ENCODE peak calls at places on chromosome 12, in five cellular contexts. H is cardiac fibroblast, W is GM20000, F is AG10803, P is RWPE1. C is an unnamed sample.
A peak's percentile ranks its signal among the peaks of the same experiment; 100 is the strongest.

GRCh38 chr12:29783773-29784666 is at the start of gene TMTC1:
- DNase-seq in H (peak; percentile 82), W (peak; percentile 52), F (peak; percentile 20), P (peak; percentile 9), C (no peak)

GRCh38 chr12:64446295-64446694 is 5.6 kb upstream of the TBK1 start:
- DNase-seq in H (no peak), W (no peak), F (no peak), P (no peak), C (no peak)

GRCh38 chr12:90029317-90029716 is 320.7 kb upstream of the ATP2B1 start:
- DNase-seq in H (no peak), W (no peak), F (no peak), P (no peak), C (no peak)

GRCh38 chr12:109464642-109465351 is 12.3 kb downstream of the KCTD10 start:
- DNase-seq in H (peak; percentile 78), W (no peak), F (peak; percentile 69), P (no peak), C (no peak)

GRCh38 chr12:118061011-118061875 is at the start of gene WSB2:
- DNase-seq in H (peak; percentile 79), W (peak; percentile 84), F (peak; percentile 51), P (peak; percentile 48), C (no peak)

GRCh38 chr12:57733928-57734327 is 4.6 kb downstream of the AGAP2 start:
- DNase-seq in H (no peak), W (no peak), F (no peak), P (no peak), C (no peak)

GRCh38 chr12:29283969-29284368 is 97.0 kb downstream of the ERGIC2 start:
- DNase-seq in H (peak; percentile 11), W (no peak), F (no peak), P (no peak), C (no peak)

GRCh38 chr12:119375619-119376018 is 41.1 kb downstream of the CCDC60 start:
- DNase-seq in H (no peak), W (no peak), F (no peak), P (no peak), C (no peak)

GRCh38 chr12:127723236-127723635 is 543.7 kb upstream of the TMEM132C start:
- DNase-seq in H (no peak), W (no peak), F (no peak), P (no peak), C (no peak)

GRCh38 chr12:7130791-7131501 is 775 bp downstream of the CLSTN3 start:
- DNase-seq in H (peak; percentile 46), W (peak; percentile 58), F (peak; percentile 31), P (no peak), C (peak; percentile 31)

GRCh38 chr12:111785651-111786050 is 18.9 kb downstream of the ALDH2 start:
- DNase-seq in H (peak; percentile 50), W (no peak), F (peak; percentile 26), P (no peak), C (no peak)

GRCh38 chr12:21912318-21912717 is 28.9 kb downstream of the ABCC9 start:
- DNase-seq in H (no peak), W (no peak), F (no peak), P (peak; percentile 4), C (no peak)

GRCh38 chr12:34218193-34219045 is 196.1 kb downstream of the ALG10 start:
- DNase-seq in H (peak; percentile 52), W (peak; percentile 76), F (peak; percentile 40), P (peak; percentile 52), C (peak; percentile 51)

GRCh38 chr12:48978741-48979601 is 849 bp downstream of the WNT1 start:
- DNase-seq in H (no peak), W (peak; percentile 53), F (no peak), P (no peak), C (no peak)

GRCh38 chr12:124464062-124464461 is 103.3 kb downstream of the NCOR2 start:
- DNase-seq in H (peak; percentile 37), W (no peak), F (no peak), P (no peak), C (no peak)

GRCh38 chr12:56299308-56299852 is 750 bp downstream of the CS start:
- DNase-seq in H (peak; percentile 33), W (no peak), F (no peak), P (no peak), C (peak; percentile 10)

GRCh38 chr12:104177663-104178501 is 37.7 kb upstream of the TXNRD1 start:
- DNase-seq in H (peak; percentile 100), W (no peak), F (peak; percentile 99), P (peak; percentile 64), C (peak; percentile 95)

GRCh38 chr12:46177842-46178608 is 90.8 kb downstream of the SLC38A1 start:
- DNase-seq in H (no peak), W (peak; percentile 13), F (no peak), P (no peak), C (no peak)

GRCh38 chr12:46209165-46209564 is 59.7 kb downstream of the SLC38A1 start:
- DNase-seq in H (peak; percentile 32), W (no peak), F (peak; percentile 40), P (no peak), C (peak; percentile 50)

GRCh38 chr12:132360906-132361777 is 31.8 kb upstream of the GALNT9 start:
- DNase-seq in H (no peak), W (no peak), F (no peak), P (no peak), C (no peak)

GRCh38 chr12:4997939-4998338 is 45.7 kb upstream of the KCNA5 start:
- DNase-seq in H (peak; percentile 58), W (no peak), F (peak; percentile 92), P (peak; percentile 39), C (peak; percentile 96)

GRCh38 chr12:74849801-74850200 is 312.2 kb downstream of the ATXN7L3B start:
- DNase-seq in H (no peak), W (no peak), F (no peak), P (no peak), C (no peak)

GRCh38 chr12:30926243-30927209 is at the start of gene TSPAN11:
- DNase-seq in H (peak; percentile 41), W (peak; percentile 53), F (peak; percentile 28), P (peak; percentile 14), C (no peak)

GRCh38 chr12:45638386-45638785 is 91.1 kb upstream of the ARID2 start:
- DNase-seq in H (no peak), W (no peak), F (no peak), P (no peak), C (no peak)

GRCh38 chr12:5078423-5078822 is 34.7 kb downstream of the KCNA5 start:
- DNase-seq in H (no peak), W (no peak), F (no peak), P (no peak), C (no peak)

GRCh38 chr12:124466200-124467128 is 100.9 kb downstream of the NCOR2 start:
- DNase-seq in H (peak; percentile 83), W (peak; percentile 90), F (no peak), P (no peak), C (peak; percentile 13)

GRCh38 chr12:40953076-40953475 is 235.0 kb upstream of the PDZRN4 start:
- DNase-seq in H (peak; percentile 3), W (no peak), F (peak; percentile 29), P (no peak), C (no peak)

GRCh38 chr12:74431821-74432220 is 105.8 kb upstream of the ATXN7L3B start:
- DNase-seq in H (no peak), W (no peak), F (no peak), P (no peak), C (no peak)

GRCh38 chr12:122830517-122831214 is 4.6 kb upstream of the HIP1R start:
- DNase-seq in H (peak; percentile 73), W (no peak), F (peak; percentile 78), P (peak; percentile 93), C (peak; percentile 79)

GRCh38 chr12:27220057-27220987 is 23.8 kb upstream of the STK38L start:
- DNase-seq in H (peak; percentile 20), W (no peak), F (peak; percentile 26), P (no peak), C (no peak)

GRCh38 chr12:19440019-19440858 is 947 bp downstream of the AEBP2 start:
- DNase-seq in H (peak; percentile 58), W (peak; percentile 69), F (peak; percentile 39), P (peak; percentile 42), C (no peak)

GRCh38 chr12:51951843-51952722 is 584 bp downstream of the ACVR1B start:
- DNase-seq in H (peak; percentile 37), W (no peak), F (no peak), P (peak; percentile 22), C (no peak)
- TF ChIP-seq CTCF in H (no peak), W (no peak), F (no peak), P (no peak), C (no peak)

GRCh38 chr12:83827860-83828259 is 1084.7 kb downstream of the SLC6A15 start:
- DNase-seq in H (peak; percentile 4), W (no peak), F (no peak), P (no peak), C (no peak)
- TF ChIP-seq CTCF in H (no peak), W (no peak), F (peak; percentile 6), P (no peak), C (peak; percentile 44)

DNA sequence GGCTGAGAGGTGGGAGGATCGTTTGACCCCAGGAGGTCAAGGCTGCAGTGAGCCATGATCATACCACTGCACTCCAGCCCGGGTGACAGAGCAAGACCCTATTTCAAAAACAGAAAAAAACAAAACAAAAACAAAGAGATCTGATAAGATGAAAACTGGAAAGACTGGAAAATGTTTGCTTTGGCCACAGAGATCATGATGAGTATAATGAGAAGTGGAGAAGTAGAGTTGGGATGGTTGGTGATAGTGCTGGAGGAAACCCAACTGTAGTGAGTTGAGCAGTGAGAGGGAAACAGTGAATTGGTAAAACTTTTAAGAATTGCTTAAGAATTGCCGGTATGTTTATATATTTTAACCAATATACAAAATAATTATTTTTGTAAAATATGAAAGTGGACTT is 39.2 kb downstream of the MON2 start:
- DNase-seq in H (no peak), W (no peak), F (no peak), P (no peak), C (no peak)
- TF ChIP-seq CTCF in H (no peak), W (no peak), F (no peak), P (no peak), C (no peak)

GRCh38 chr12:15719230-15719629 is 70.0 kb downstream of the EPS8 start:
- DNase-seq in H (no peak), W (no peak), F (no peak), P (no peak), C (no peak)

GRCh38 chr12:15721716-15722115 is 67.5 kb downstream of the EPS8 start:
- DNase-seq in H (peak; percentile 39), W (no peak), F (peak; percentile 33), P (no peak), C (no peak)

GRCh38 chr12:15716566-15716965 is 72.6 kb downstream of the EPS8 start:
- DNase-seq in H (no peak), W (no peak), F (no peak), P (no peak), C (no peak)

GRCh38 chr12:15720299-15720698 is 68.9 kb downstream of the EPS8 start:
- DNase-seq in H (no peak), W (no peak), F (no peak), P (no peak), C (no peak)

DNA sequence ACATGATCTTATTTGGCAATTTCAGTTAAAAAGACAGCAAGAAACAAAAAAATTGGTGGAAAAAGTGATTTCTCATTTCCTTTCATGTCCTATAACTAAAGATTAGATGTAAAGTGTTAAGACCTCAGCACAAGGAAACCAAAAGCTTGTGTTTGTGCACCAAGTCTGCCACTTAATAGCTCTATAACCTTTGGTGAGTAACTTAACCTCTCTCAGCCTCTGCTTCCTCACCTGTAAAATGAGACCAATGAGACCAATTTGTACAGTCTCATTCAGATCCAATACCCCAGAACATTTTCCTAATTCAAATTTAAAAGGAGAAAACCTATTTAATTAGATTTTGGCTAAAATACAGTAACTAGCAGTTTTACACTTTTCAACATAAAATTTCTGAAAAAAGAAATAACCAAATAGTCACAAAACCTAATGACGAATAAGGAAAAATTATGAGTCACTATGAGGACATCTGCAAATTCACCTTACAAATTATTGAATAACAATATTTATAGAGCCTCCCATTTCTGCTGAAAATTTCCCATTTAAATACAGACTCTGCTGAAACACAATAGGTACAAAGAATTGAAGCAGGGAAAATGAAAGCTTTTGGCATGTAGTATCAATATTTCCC is 71.1 kb downstream of the EPS8 start:
- DNase-seq in H (no peak), W (no peak), F (no peak), P (no peak), C (no peak)
- TF ChIP-seq CTCF in H (no peak), W (no peak), F (no peak), P (no peak), C (no peak)